ENCODE peak calls at places on chromosome 9, in six cellular contexts. One of them, this sample, is unnamed.

GRCh38 chr9:33081128-33081851 is 4.8 kb upstream of the SMU1 start:
- DNase-seq in left ventricle myocardium inferior: peak; percentile 28
- DNase-seq in foreskin keratinocyte: peak; percentile 58
- DNase-seq in Peyer's patch: peak; percentile 55
- DNase-seq in breast epithelium: peak; percentile 50
- DNase-seq in lung: peak; percentile 68
- DNase-seq in this sample: no peak

GRCh38 chr9:76756273-76756650 is 8.0 kb upstream of the PCA3 start:
- DNase-seq in left ventricle myocardium inferior: no peak
- DNase-seq in lung: no peak
- DNase-seq in foreskin keratinocyte: no peak
- DNase-seq in Peyer's patch: no peak
- DNase-seq in breast epithelium: no peak
- DNase-seq in this sample: no peak

GRCh38 chr9:114769664-114770063 is 36.2 kb downstream of the TNFSF15 start:
- DNase-seq in Peyer's patch: no peak
- DNase-seq in lung: no peak
- DNase-seq in breast epithelium: no peak
- DNase-seq in left ventricle myocardium inferior: no peak
- DNase-seq in foreskin keratinocyte: no peak
- DNase-seq in this sample: no peak

GRCh38 chr9:113624721-113625120 is 161.2 kb downstream of the RGS3 start:
- DNase-seq in lung: no peak
- DNase-seq in foreskin keratinocyte: peak; percentile 15
- DNase-seq in breast epithelium: no peak
- DNase-seq in left ventricle myocardium inferior: peak; percentile 60
- DNase-seq in Peyer's patch: no peak
- DNase-seq in this sample: no peak

GRCh38 chr9:16625831-16626230 is 244.6 kb downstream of the BNC2 start:
- DNase-seq in left ventricle myocardium inferior: no peak
- DNase-seq in Peyer's patch: no peak
- DNase-seq in breast epithelium: no peak
- DNase-seq in lung: no peak
- DNase-seq in foreskin keratinocyte: no peak
- DNase-seq in this sample: no peak

GRCh38 chr9:132233138-132233537 is 71.3 kb downstream of the NTNG2 start:
- DNase-seq in left ventricle myocardium inferior: no peak
- DNase-seq in foreskin keratinocyte: no peak
- DNase-seq in Peyer's patch: no peak
- DNase-seq in breast epithelium: no peak
- DNase-seq in lung: no peak
- DNase-seq in this sample: no peak

GRCh38 chr9:121317737-121318630 is 50.0 kb downstream of the GSN start:
- DNase-seq in Peyer's patch: no peak
- DNase-seq in left ventricle myocardium inferior: peak; percentile 71
- DNase-seq in lung: no peak
- DNase-seq in breast epithelium: no peak
- DNase-seq in foreskin keratinocyte: no peak
- DNase-seq in this sample: no peak

GRCh38 chr9:99605016-99605743 is 216.5 kb upstream of the NR4A3 start:
- DNase-seq in left ventricle myocardium inferior: no peak
- DNase-seq in foreskin keratinocyte: no peak
- DNase-seq in lung: no peak
- DNase-seq in Peyer's patch: no peak
- DNase-seq in breast epithelium: no peak
- DNase-seq in this sample: no peak

GRCh38 chr9:75467141-75467540 is 378.8 kb downstream of the OSTF1 start:
- DNase-seq in lung: no peak
- DNase-seq in Peyer's patch: no peak
- DNase-seq in left ventricle myocardium inferior: no peak
- DNase-seq in breast epithelium: no peak
- DNase-seq in foreskin keratinocyte: no peak
- DNase-seq in this sample: no peak

GRCh38 chr9:82133973-82134372 is 145.4 kb downstream of the SPATA31D1 start:
- DNase-seq in left ventricle myocardium inferior: no peak
- DNase-seq in Peyer's patch: no peak
- DNase-seq in breast epithelium: no peak
- DNase-seq in foreskin keratinocyte: no peak
- DNase-seq in lung: no peak
- DNase-seq in this sample: no peak

GRCh38 chr9:83401328-83401895 is 136.8 kb downstream of the FRMD3 start:
- DNase-seq in left ventricle myocardium inferior: no peak
- DNase-seq in lung: no peak
- DNase-seq in breast epithelium: no peak
- DNase-seq in Peyer's patch: no peak
- DNase-seq in foreskin keratinocyte: no peak
- DNase-seq in this sample: no peak

GRCh38 chr9:137534256-137535119 is 15.7 kb downstream of the PNPLA7 start:
- DNase-seq in lung: peak; percentile 47
- DNase-seq in Peyer's patch: no peak
- DNase-seq in breast epithelium: no peak
- DNase-seq in left ventricle myocardium inferior: no peak
- DNase-seq in foreskin keratinocyte: peak; percentile 14
- DNase-seq in this sample: peak; percentile 32

GRCh38 chr9:130766031-130766903 is 68.8 kb upstream of the ABL1 start:
- DNase-seq in breast epithelium: peak; percentile 78
- DNase-seq in lung: no peak
- DNase-seq in left ventricle myocardium inferior: no peak
- DNase-seq in foreskin keratinocyte: no peak
- DNase-seq in Peyer's patch: no peak
- DNase-seq in this sample: no peak

GRCh38 chr9:110016340-110016739 is 191.6 kb downstream of the C9orf152 start:
- DNase-seq in left ventricle myocardium inferior: no peak
- DNase-seq in Peyer's patch: no peak
- DNase-seq in lung: no peak
- DNase-seq in foreskin keratinocyte: no peak
- DNase-seq in breast epithelium: no peak
- DNase-seq in this sample: no peak

GRCh38 chr9:75930193-75930592 is 39.7 kb downstream of the PCSK5 start:
- DNase-seq in foreskin keratinocyte: no peak
- DNase-seq in Peyer's patch: no peak
- DNase-seq in left ventricle myocardium inferior: no peak
- DNase-seq in breast epithelium: no peak
- DNase-seq in lung: no peak
- DNase-seq in this sample: no peak

GRCh38 chr9:99253772-99254431 is 31.8 kb downstream of the SEC61B start:
- DNase-seq in breast epithelium: peak; percentile 22
- DNase-seq in left ventricle myocardium inferior: no peak
- DNase-seq in foreskin keratinocyte: peak; percentile 66
- DNase-seq in lung: no peak
- DNase-seq in Peyer's patch: peak; percentile 53
- DNase-seq in this sample: no peak

GRCh38 chr9:71878327-71879274 is 32.4 kb downstream of the ABHD17B start:
- DNase-seq in breast epithelium: no peak
- DNase-seq in lung: no peak
- DNase-seq in Peyer's patch: no peak
- DNase-seq in left ventricle myocardium inferior: no peak
- DNase-seq in foreskin keratinocyte: no peak
- DNase-seq in this sample: no peak

GRCh38 chr9:91809581-91810285 is 140.3 kb downstream of the ROR2 start:
- DNase-seq in Peyer's patch: no peak
- DNase-seq in left ventricle myocardium inferior: no peak
- DNase-seq in breast epithelium: no peak
- DNase-seq in foreskin keratinocyte: no peak
- DNase-seq in lung: no peak
- DNase-seq in this sample: no peak

GRCh38 chr9:117413346-117414219 is 1.3 kb downstream of the ASTN2 start:
- DNase-seq in foreskin keratinocyte: no peak
- DNase-seq in lung: no peak
- DNase-seq in left ventricle myocardium inferior: no peak
- DNase-seq in Peyer's patch: no peak
- DNase-seq in breast epithelium: no peak
- DNase-seq in this sample: no peak

GRCh38 chr9:114370251-114370984 is 17.4 kb downstream of the AKNA start:
- DNase-seq in Peyer's patch: no peak
- DNase-seq in foreskin keratinocyte: no peak
- DNase-seq in lung: no peak
- DNase-seq in breast epithelium: no peak
- DNase-seq in left ventricle myocardium inferior: no peak
- DNase-seq in this sample: no peak

GRCh38 chr9:124567362-124567761 is 60.2 kb upstream of the NR5A1 start:
- DNase-seq in Peyer's patch: no peak
- DNase-seq in breast epithelium: no peak
- DNase-seq in foreskin keratinocyte: no peak
- DNase-seq in lung: no peak
- DNase-seq in left ventricle myocardium inferior: no peak
- DNase-seq in this sample: no peak

DNA sequence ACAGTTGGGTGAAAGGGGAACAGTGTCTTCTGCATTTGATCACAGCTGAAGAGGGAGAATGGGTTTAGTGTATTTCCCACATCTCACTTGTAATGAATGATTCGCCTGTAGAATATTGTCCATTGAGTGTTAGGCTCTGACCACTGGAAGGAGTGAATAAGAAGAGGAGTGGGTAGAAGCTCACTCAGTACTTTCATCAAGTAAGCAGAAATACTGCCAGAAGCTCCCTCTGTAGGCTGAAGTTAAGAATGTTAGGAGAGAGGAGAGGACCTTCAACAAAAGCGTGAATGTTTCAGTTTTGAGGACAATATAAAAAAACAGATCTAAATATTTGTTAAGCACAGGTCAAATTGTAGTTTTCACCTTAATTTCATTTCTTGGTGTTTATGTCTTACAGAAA is 27.5 kb downstream of the FSD1L start:
- DNase-seq in breast epithelium: no peak
- DNase-seq in foreskin keratinocyte: no peak
- DNase-seq in Peyer's patch: no peak
- DNase-seq in lung: no peak
- DNase-seq in left ventricle myocardium inferior: no peak
- DNase-seq in this sample: no peak
- TF ChIP-seq CTCF in breast epithelium: no peak
- TF ChIP-seq CTCF in foreskin keratinocyte: peak; percentile 50
- TF ChIP-seq CTCF in Peyer's patch: peak; percentile 46
- TF ChIP-seq CTCF in lung: no peak
- TF ChIP-seq CTCF in left ventricle myocardium inferior: peak; percentile 56
- TF ChIP-seq CTCF in this sample: peak; percentile 34

DNA sequence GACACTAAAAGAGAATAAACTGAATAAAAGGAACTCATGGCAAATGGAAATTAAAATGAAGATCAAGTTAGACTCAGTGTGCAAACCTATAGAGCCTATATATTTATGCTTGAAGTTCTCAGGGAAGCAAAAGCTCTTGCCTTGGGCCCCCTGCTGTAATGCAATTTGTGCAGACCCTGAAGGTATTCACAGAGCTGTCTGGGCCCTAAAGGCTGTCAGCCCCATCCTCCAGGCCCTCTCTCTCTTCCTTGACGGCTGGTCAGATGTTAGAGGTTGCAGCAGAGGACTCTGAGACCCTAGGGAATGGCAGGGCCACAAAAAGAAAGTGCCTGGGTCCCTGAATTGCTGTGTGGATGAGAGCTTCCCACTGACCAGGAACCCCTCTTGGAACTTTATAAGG is 283.9 kb upstream of the TUT7 start:
- DNase-seq in lung: no peak
- DNase-seq in left ventricle myocardium inferior: no peak
- DNase-seq in foreskin keratinocyte: no peak
- DNase-seq in Peyer's patch: no peak
- DNase-seq in breast epithelium: no peak
- DNase-seq in this sample: no peak
- H3K4me1 ChIP-seq in lung: peaks cover 3% of the 10 kb centered on the region
- H3K4me1 ChIP-seq in left ventricle myocardium inferior: no peaks in the 10 kb centered on the region
- H3K4me1 ChIP-seq in foreskin keratinocyte: no peaks in the 10 kb centered on the region
- H3K4me1 ChIP-seq in Peyer's patch: no peaks in the 10 kb centered on the region
- H3K4me1 ChIP-seq in breast epithelium: no peaks in the 10 kb centered on the region
- H3K4me1 ChIP-seq in this sample: no peaks in the 10 kb centered on the region

GRCh38 chr9:133844876-133845658 is 106.9 kb upstream of the SARDH start:
- DNase-seq in breast epithelium: peak; percentile 25
- DNase-seq in left ventricle myocardium inferior: peak; percentile 79
- DNase-seq in lung: peak; percentile 56
- DNase-seq in foreskin keratinocyte: no peak
- DNase-seq in Peyer's patch: peak; percentile 40
- DNase-seq in this sample: peak; percentile 36

GRCh38 chr9:133842721-133843227 is 104.6 kb upstream of the SARDH start:
- DNase-seq in foreskin keratinocyte: no peak
- DNase-seq in breast epithelium: no peak
- DNase-seq in left ventricle myocardium inferior: no peak
- DNase-seq in Peyer's patch: no peak
- DNase-seq in lung: no peak
- DNase-seq in this sample: no peak

GRCh38 chr9:133843250-133843649 is 105.1 kb upstream of the SARDH start:
- DNase-seq in lung: no peak
- DNase-seq in left ventricle myocardium inferior: no peak
- DNase-seq in foreskin keratinocyte: no peak
- DNase-seq in breast epithelium: no peak
- DNase-seq in Peyer's patch: no peak
- DNase-seq in this sample: no peak

GRCh38 chr9:133844431-133844830 is 106.3 kb upstream of the SARDH start:
- DNase-seq in left ventricle myocardium inferior: no peak
- DNase-seq in foreskin keratinocyte: no peak
- DNase-seq in Peyer's patch: no peak
- DNase-seq in breast epithelium: no peak
- DNase-seq in lung: no peak
- DNase-seq in this sample: no peak

GRCh38 chr9:133843751-133844373 is 105.7 kb upstream of the SARDH start:
- DNase-seq in foreskin keratinocyte: no peak
- DNase-seq in lung: no peak
- DNase-seq in Peyer's patch: no peak
- DNase-seq in left ventricle myocardium inferior: no peak
- DNase-seq in breast epithelium: no peak
- DNase-seq in this sample: no peak
- H3K27ac ChIP-seq in foreskin keratinocyte: no peak overlapping the region
- H3K27ac ChIP-seq in lung: peak overlapping the region; percentile 91
- H3K27ac ChIP-seq in Peyer's patch: no peak overlapping the region
- H3K27ac ChIP-seq in left ventricle myocardium inferior: no peak overlapping the region
- H3K27ac ChIP-seq in breast epithelium: no peak overlapping the region
- H3K27ac ChIP-seq in this sample: no peak overlapping the region

GRCh38 chr9:108756746-108757490 is 98.9 kb downstream of the ACTL7B start:
- DNase-seq in left ventricle myocardium inferior: no peak
- DNase-seq in breast epithelium: no peak
- DNase-seq in foreskin keratinocyte: no peak
- DNase-seq in Peyer's patch: no peak
- DNase-seq in lung: peak; percentile 41
- DNase-seq in this sample: no peak
- TF ChIP-seq CTCF in left ventricle myocardium inferior: no peak
- TF ChIP-seq CTCF in breast epithelium: no peak
- TF ChIP-seq CTCF in foreskin keratinocyte: peak; percentile 70
- TF ChIP-seq CTCF in Peyer's patch: peak; percentile 18
- TF ChIP-seq CTCF in lung: no peak
- TF ChIP-seq CTCF in this sample: no peak

DNA sequence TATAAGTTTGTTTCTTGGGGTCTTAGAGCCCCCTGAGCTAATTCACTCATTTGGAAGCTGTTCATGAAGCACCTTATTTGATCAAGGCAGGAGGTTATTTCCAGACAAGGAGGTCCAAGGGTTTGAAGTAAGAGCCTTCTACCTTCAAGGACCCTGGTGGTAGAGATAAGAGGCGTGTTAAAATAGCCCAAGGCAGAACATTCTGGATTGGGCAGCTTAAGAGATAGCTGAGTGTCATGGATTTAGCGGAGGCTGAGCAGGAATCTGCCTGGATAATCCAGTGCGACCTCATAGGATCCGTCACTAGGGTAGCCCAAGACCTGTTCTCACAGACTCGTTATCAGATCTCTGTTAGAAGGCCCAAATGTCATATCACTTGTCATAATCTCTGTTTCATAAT is 28.6 kb downstream of the SLC25A25 start:
- DNase-seq in left ventricle myocardium inferior: no peak
- DNase-seq in lung: no peak
- DNase-seq in Peyer's patch: no peak
- DNase-seq in breast epithelium: no peak
- DNase-seq in foreskin keratinocyte: no peak
- DNase-seq in this sample: no peak
- H3K4me1 ChIP-seq in left ventricle myocardium inferior: peaks cover 100% of the 10 kb centered on the region
- H3K4me1 ChIP-seq in lung: peaks cover 29% of the 10 kb centered on the region
- H3K4me1 ChIP-seq in Peyer's patch: peaks cover 8% of the 10 kb centered on the region
- H3K4me1 ChIP-seq in breast epithelium: peaks cover 21% of the 10 kb centered on the region
- H3K4me1 ChIP-seq in foreskin keratinocyte: peaks cover 15% of the 10 kb centered on the region
- H3K4me1 ChIP-seq in this sample: peaks cover 73% of the 10 kb centered on the region